ENCODE peak calls at places on chromosomes 16 and 17, in eight cellular contexts. Q, C, D, Y, T, B, O and A are unnamed samples.

GRCh38 chr17:29603109-29603674 is 10.3 kb downstream of the ANKRD13B start:
- DNase-seq in C (no peak), Y (no peak), Q (no peak), O (no peak), B (no peak), D (no peak), T (no peak), A (no peak)

GRCh38 chr16:85517154-85517553 is 96.0 kb upstream of the GSE1 start:
- DNase-seq in O (no peak), D (no peak), B (no peak), C (no peak), T (no peak), Y (no peak), Q (no peak), A (no peak)

GRCh38 chr16:85460983-85461813 is 151.9 kb upstream of the GSE1 start:
- DNase-seq in Q (peak; percentile 53), B (peak; percentile 55), O (no peak), Y (peak; percentile 53), C (peak; percentile 52), T (no peak), D (no peak), A (peak; percentile 55)

GRCh38 chr17:57553991-57554825 is 190.9 kb downstream of the CCDC182 start:
- DNase-seq in D (no peak), T (no peak), Q (peak; percentile 92), Y (peak; percentile 69), B (peak; percentile 81), C (no peak), O (peak; percentile 76), A (peak; percentile 61)

GRCh38 chr17:48634446-48635208 is 8.5 kb upstream of the HOXB9 start:
- DNase-seq in O (no peak), Y (no peak), D (no peak), C (peak; percentile 87), B (no peak), T (peak; percentile 25), Q (peak; percentile 1), A (peak; percentile 9)

GRCh38 chr17:6173653-6174052 is 103.5 kb downstream of the WSCD1 start:
- DNase-seq in Y (no peak), T (no peak), D (no peak), B (no peak), C (no peak), Q (no peak), O (no peak), A (no peak)

GRCh38 chr17:13587487-13588338 is 14.0 kb downstream of the HS3ST3A1 start:
- DNase-seq in D (no peak), T (no peak), O (no peak), C (no peak), Y (no peak), B (no peak), Q (no peak), A (no peak)

GRCh38 chr17:29124135-29124930 is 55.9 kb downstream of the MYO18A start:
- DNase-seq in T (no peak), O (peak; percentile 77), C (peak; percentile 42), Q (peak; percentile 72), B (peak; percentile 88), D (peak; percentile 62), Y (peak; percentile 86), A (no peak)

GRCh38 chr16:12171206-12171605 is 194.7 kb downstream of the SNX29 start:
- DNase-seq in O (no peak), D (no peak), Y (no peak), T (no peak), Q (no peak), C (no peak), B (no peak), A (no peak)

GRCh38 chr16:86016201-86016965 is 117.4 kb downstream of the IRF8 start:
- DNase-seq in Q (peak; percentile 72), C (peak; percentile 48), O (peak; percentile 49), B (peak; percentile 71), T (peak; percentile 47), D (peak; percentile 24), Y (peak; percentile 74), A (peak; percentile 54)

GRCh38 chr17:43599046-43599395 is 52.9 kb upstream of the ETV4 start:
- DNase-seq in B (no peak), T (no peak), C (no peak), O (no peak), Y (no peak), Q (no peak), D (no peak), A (no peak)

GRCh38 chr16:22007509-22008214 is at the start of gene MOSMO:
- DNase-seq in T (peak; percentile 90), O (peak; percentile 54), Q (peak; percentile 83), D (peak; percentile 65), B (peak; percentile 64), Y (peak; percentile 65), C (peak; percentile 69), A (peak; percentile 70)

GRCh38 chr17:19388791-19389190 is 1.8 kb upstream of the MFAP4 start:
- DNase-seq in C (no peak), D (no peak), O (no peak), T (no peak), B (no peak), Y (no peak), Q (no peak), A (no peak)

GRCh38 chr17:76726766-76727718 is at the start of gene METTL23:
- DNase-seq in T (peak; percentile 94), O (peak; percentile 74), C (peak; percentile 87), Q (peak; percentile 81), D (peak; percentile 86), B (peak; percentile 85), Y (peak; percentile 80), A (peak; percentile 78)

GRCh38 chr16:55368205-55368604 is 44.2 kb downstream of the IRX6 start:
- DNase-seq in Q (no peak), D (no peak), T (no peak), O (no peak), C (no peak), B (no peak), Y (no peak), A (no peak)

GRCh38 chr16:55372792-55373488 is 48.9 kb downstream of the IRX6 start:
- DNase-seq in O (no peak), Y (no peak), Q (no peak), B (no peak), C (no peak), T (no peak), D (no peak), A (no peak)

GRCh38 chr16:55373489-55373832 is 49.5 kb downstream of the IRX6 start:
- DNase-seq in O (no peak), C (no peak), T (no peak), Q (no peak), Y (no peak), B (no peak), D (no peak), A (no peak)

GRCh38 chr16:55369151-55369550 is 45.1 kb downstream of the IRX6 start:
- DNase-seq in Q (no peak), B (no peak), T (no peak), C (no peak), O (no peak), D (no peak), Y (no peak), A (no peak)

GRCh38 chr16:55370762-55371482 is 46.9 kb downstream of the IRX6 start:
- DNase-seq in Y (peak; percentile 24), C (peak; percentile 22), T (peak; percentile 80), B (peak; percentile 39), D (peak; percentile 36), O (peak; percentile 35), Q (peak; percentile 93), A (peak; percentile 68)
- TF ChIP-seq CTCF in Y (peak; percentile 24), C (no peak), T (peak; percentile 43), B (peak; percentile 41), D (peak; percentile 39), O (peak; percentile 49), Q (peak; percentile 71), A (peak; percentile 40)

DNA sequence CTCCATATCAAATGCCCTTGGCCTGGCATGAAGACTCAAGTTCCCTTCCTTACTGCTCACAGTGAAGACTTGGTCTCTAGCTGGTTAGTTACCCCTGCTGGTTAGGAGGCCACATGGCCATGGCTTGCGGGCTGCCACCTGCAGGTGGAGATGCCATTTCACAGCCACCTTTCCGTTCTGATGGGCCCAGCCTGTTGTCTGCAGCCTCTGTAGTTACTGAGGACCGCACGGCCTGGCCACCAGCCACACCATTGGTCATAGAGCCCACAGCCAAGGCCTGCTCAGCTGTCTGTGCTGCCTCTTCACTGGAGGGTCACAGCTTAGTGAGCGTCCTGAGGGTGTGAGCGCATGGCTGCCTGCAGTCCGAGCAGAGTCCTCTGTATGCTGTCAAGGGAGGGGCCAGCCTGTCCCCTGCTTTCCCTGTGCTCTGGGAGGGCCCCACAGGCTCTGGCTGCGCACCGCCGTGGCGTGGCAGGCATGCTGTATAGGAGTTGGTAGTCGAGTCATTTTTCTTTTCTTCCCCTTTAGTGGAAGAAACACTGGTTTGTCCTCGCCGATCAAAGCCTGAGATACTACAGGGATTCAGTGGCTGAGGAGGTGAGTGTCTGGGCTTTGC is 59.2 kb downstream of the PLD6 start:
- DNase-seq in D (peak; percentile 14), T (no peak), O (no peak), Q (peak; percentile 46), C (no peak), Y (no peak), B (no peak), A (no peak)
- TF ChIP-seq CTCF in D (peak; percentile 29), T (peak; percentile 17), O (peak; percentile 28), Q (peak; percentile 43), C (peak; percentile 20), Y (no peak), B (peak; percentile 13), A (no peak)

GRCh38 chr17:72594248-72594647 is 473.4 kb downstream of the SOX9 start:
- DNase-seq in C (no peak), Q (no peak), T (no peak), D (no peak), Y (no peak), B (no peak), O (no peak), A (no peak)
- TF ChIP-seq CTCF in C (no peak), Q (no peak), T (no peak), D (no peak), Y (no peak), B (no peak), O (peak; percentile 7), A (no peak)

GRCh38 chr17:40884708-40885512 is at the start of gene KRT20:
- DNase-seq in D (no peak), Y (no peak), C (peak; percentile 64), T (no peak), Q (no peak), O (no peak), B (no peak), A (no peak)
- TF ChIP-seq CTCF in D (peak; percentile 18), Y (peak; percentile 17), C (peak; percentile 31), T (no peak), Q (peak; percentile 20), O (no peak), B (peak; percentile 19), A (no peak)